ENCODE peak calls at places on chromosomes 13 and 19, in four cellular contexts. H is HT1080, C is GM20000, Q is NCI-H1417. F is an unnamed sample.

GRCh38 chr19:8307400-8307964 is 676 bp downstream of the CD320 start:
- DNase-seq in H (no peak), C (no peak), Q (no peak), F (no peak)

GRCh38 chr13:33519561-33520479 is 234.3 kb upstream of the STARD13 start:
- DNase-seq in H (peak), Q (no peak), C (no peak), F (no peak)

GRCh38 chr13:23956106-23956505 is 58.8 kb upstream of the C1QTNF9B start:
- DNase-seq in H (peak), Q (no peak), C (no peak), F (no peak)

GRCh38 chr13:41648314-41648935 is 191.1 kb downstream of the RGCC start:
- DNase-seq in C (no peak), H (peak), Q (no peak), F (no peak)

GRCh38 chr19:48030073-48030472 is 13.8 kb downstream of the CABP5 start:
- DNase-seq in H (no peak), C (no peak), Q (no peak), F (no peak)

GRCh38 chr19:55694656-55695491 is 19.8 kb downstream of the EPN1 start:
- DNase-seq in Q (no peak), H (no peak), C (no peak), F (no peak)

GRCh38 chr19:51003316-51003715 is 1.9 kb upstream of the KLK8 start:
- DNase-seq in Q (no peak), C (no peak), H (no peak), F (no peak)

GRCh38 chr19:2722541-2723344 is 1.6 kb upstream of the DIRAS1 start:
- DNase-seq in Q (no peak), C (no peak), H (peak), F (no peak)

GRCh38 chr13:80171096-80171495 is 169.8 kb downstream of the SPRY2 start:
- DNase-seq in H (no peak), Q (no peak), C (no peak), F (no peak)

GRCh38 chr13:107730835-107731234 is 484.5 kb downstream of the LIG4 start:
- DNase-seq in Q (peak), H (no peak), C (no peak), F (no peak)

GRCh38 chr19:33556261-33556660 is 34.7 kb upstream of the PEPD start:
- DNase-seq in Q (no peak), C (no peak), H (no peak), F (no peak)

GRCh38 chr13:44734204-44734707 is 158.1 kb upstream of the TSC22D1 start:
- DNase-seq in H (peak), Q (no peak), C (no peak), F (peak)

GRCh38 chr19:46408611-46409039 is 4.7 kb downstream of the CCDC8 start:
- DNase-seq in C (no peak), H (no peak), Q (peak), F (no peak)

GRCh38 chr13:111339366-111340143 is 19.1 kb downstream of the TEX29 start:
- DNase-seq in C (no peak), H (peak), Q (no peak), F (no peak)

GRCh38 chr19:12126707-12127106 is 13.4 kb downstream of the ZNF20 start:
- DNase-seq in C (no peak), Q (peak), H (no peak), F (no peak)

GRCh38 chr13:87684850-87685735 is 13.9 kb downstream of the SLITRK5 start:
- DNase-seq in H (peak), Q (no peak), C (no peak), F (no peak)

GRCh38 chr13:100341327-100341726 is 247.3 kb downstream of the GGACT start:
- DNase-seq in Q (no peak), H (no peak), C (no peak), F (no peak)

GRCh38 chr13:36907266-36907665 is 12.8 kb downstream of the SMAD9 start:
- DNase-seq in Q (no peak), H (no peak), C (no peak), F (no peak)

GRCh38 chr13:100128373-100128772 is 39.5 kb downstream of the PCCA start:
- DNase-seq in C (no peak), Q (no peak), H (peak), F (no peak)

GRCh38 chr13:41029629-41030028 is 10.5 kb upstream of the ELF1 start:
- DNase-seq in H (peak), C (no peak), Q (no peak), F (no peak)

GRCh38 chr19:13781547-13781946 is 7.3 kb downstream of the C19orf53 start:
- DNase-seq in H (peak), Q (peak), C (no peak), F (peak)

GRCh38 chr13:28575200-28575599 is 80.3 kb upstream of the FLT1 start:
- DNase-seq in C (no peak), Q (no peak), H (no peak), F (no peak)

GRCh38 chr19:32599736-32600157 is 18.8 kb downstream of the PDCD5 start:
- DNase-seq in H (no peak), Q (peak), C (peak), F (peak)

F was measured in DMS 273 treated with DMSO at 0.1 percent for 48 hours.